ENCODE peak calls at places on chromosomes 6 and 20, in eight cellular contexts. U is cardiac septum; K is left kidney; H is activated T-cell treated with anti-CD3 and anti-CD28 coated beads, Interleukin-2, amount 50 U/mL, for 72 hours; P is T follicular helper cell; F is iPS-NIHi11; D is cardiac fibroblast; W is BE2C. X is an unnamed sample.

GRCh38 chr6:42841844-42842584 is 37.4 kb upstream of the RPL7L1 start:
- DNase-seq in U (no peak), K (no peak), H (no peak), P (no peak), F (no peak), D (no peak), W (no peak), X (no peak)

GRCh38 chr6:91045152-91045551 is 458.3 kb upstream of the MAP3K7 start:
- DNase-seq in U (no peak), K (peak), H (no peak), P (no peak), F (no peak), D (peak), W (no peak), X (no peak)

GRCh38 chr6:73564578-73565345 is 43.9 kb upstream of the EEF1A1 start:
- DNase-seq in U (no peak), K (no peak), H (no peak), P (no peak), F (no peak), D (no peak), W (no peak), X (no peak)

GRCh38 chr20:3161316-3162079 is 1.8 kb upstream of the FASTKD5 start:
- DNase-seq in U (no peak), K (no peak), H (no peak), P (no peak), F (no peak), D (no peak), W (no peak), X (peak)

GRCh38 chr20:37207176-37207575 is 27.8 kb upstream of the MROH8 start:
- DNase-seq in U (no peak), K (no peak), H (no peak), P (no peak), F (no peak), D (no peak), W (no peak), X (no peak)

GRCh38 chr20:16369441-16369840 is 203.8 kb downstream of the KIF16B start:
- DNase-seq in U (no peak), K (no peak), H (no peak), P (no peak), F (no peak), D (no peak), W (no peak), X (no peak)

GRCh38 chr6:38035478-38035877 is 216.0 kb downstream of the ZFAND3 start:
- DNase-seq in U (no peak), K (no peak), H (no peak), P (no peak), F (no peak), D (peak), W (no peak), X (no peak)

GRCh38 chr6:52877168-52877567 is 32.3 kb downstream of the GSTA3 start:
- DNase-seq in U (no peak), K (no peak), H (no peak), P (no peak), F (no peak), D (peak), W (no peak), X (no peak)

GRCh38 chr6:84522135-84522535 is 242.3 kb downstream of the TBX18 start:
- DNase-seq in U (no peak), K (peak), H (no peak), P (no peak), F (no peak), D (peak), W (no peak), X (no peak)

GRCh38 chr6:40996591-40997247 is 42.3 kb downstream of the UNC5CL start:
- DNase-seq in U (no peak), K (peak), H (no peak), P (no peak), F (peak), D (peak), W (no peak), X (peak)

GRCh38 chr20:45052698-45053440 is 48.1 kb downstream of the KCNS1 start:
- DNase-seq in U (no peak), K (no peak), H (peak), P (no peak), F (no peak), D (no peak), W (no peak), X (no peak)

GRCh38 chr20:63698739-63699465 is 2.5 kb downstream of the TNFRSF6B start:
- DNase-seq in U (peak), K (peak), H (peak), P (no peak), F (peak), D (peak), W (peak), X (no peak)

GRCh38 chr6:38350882-38351281 is 288.8 kb downstream of the BTBD9 start:
- DNase-seq in U (no peak), K (peak), H (no peak), P (no peak), F (no peak), D (peak), W (no peak), X (peak)

GRCh38 chr6:148440877-148441453 is 98.3 kb downstream of the SASH1 start:
- DNase-seq in U (no peak), K (peak), H (no peak), P (no peak), F (peak), D (peak), W (no peak), X (peak)

GRCh38 chr20:63626424-63627128 is at the start of gene GMEB2:
- DNase-seq in U (peak), K (peak), H (peak), P (no peak), F (peak), D (no peak), W (peak), X (peak)

GRCh38 chr20:32501709-32502108 is 83.4 kb downstream of the NOL4L start:
- DNase-seq in U (no peak), K (no peak), H (no peak), P (no peak), F (no peak), D (peak), W (no peak), X (no peak)

GRCh38 chr6:71288228-71289038 is at the start of gene OGFRL1:
- DNase-seq in U (peak), K (peak), H (peak), P (peak), F (peak), D (peak), W (peak), X (peak)

GRCh38 chr20:47688385-47689381 is 96.6 kb downstream of the SULF2 start:
- DNase-seq in U (no peak), K (no peak), H (no peak), P (no peak), F (peak), D (no peak), W (no peak), X (peak)

GRCh38 chr6:167047554-167047953 is 48.4 kb downstream of the CEP43 start:
- DNase-seq in U (peak), K (no peak), H (peak), P (peak), F (no peak), D (no peak), W (no peak), X (no peak)

GRCh38 chr6:122569372-122569771 is 40.8 kb upstream of the PKIB start:
- DNase-seq in U (no peak), K (no peak), H (no peak), P (no peak), F (no peak), D (no peak), W (no peak), X (no peak)

GRCh38 chr6:22236626-22237414 is 60.0 kb downstream of the PRL start:
- DNase-seq in U (no peak), K (no peak), H (no peak), P (no peak), F (no peak), D (peak), W (no peak), X (no peak)

GRCh38 chr6:9481292-9482029 is 933.4 kb downstream of the TFAP2A start:
- DNase-seq in U (no peak), K (no peak), H (no peak), P (no peak), F (no peak), D (no peak), W (no peak), X (peak)

GRCh38 chr20:9919271-9920014 is 80.6 kb upstream of the PAK5 start:
- DNase-seq in U (no peak), K (no peak), H (no peak), P (no peak), F (no peak), D (no peak), W (no peak), X (no peak)

GRCh38 chr6:33670971-33671370 is 40.5 kb downstream of the UQCC2 start:
- DNase-seq in U (no peak), K (no peak), H (no peak), P (no peak), F (peak), D (no peak), W (no peak), X (peak)

GRCh38 chr6:42963855-42964605 is 3.5 kb downstream of the GNMT start:
- DNase-seq in U (no peak), K (peak), H (no peak), P (no peak), F (peak), D (peak), W (peak), X (peak)

GRCh38 chr6:20237677-20238460 is 25.6 kb upstream of the MBOAT1 start:
- DNase-seq in U (no peak), K (no peak), H (no peak), P (no peak), F (no peak), D (no peak), W (no peak), X (peak)

GRCh38 chr20:49288784-49289696 is 11.2 kb upstream of the ZNFX1 start:
- DNase-seq in U (no peak), K (peak), H (no peak), P (no peak), F (no peak), D (no peak), W (no peak), X (peak)

GRCh38 chr20:45049438-45049837 is 51.5 kb downstream of the KCNS1 start:
- DNase-seq in U (no peak), K (no peak), H (no peak), P (no peak), F (no peak), D (no peak), W (no peak), X (no peak)